ENCODE peak calls at places on chromosome 10, in eight cellular contexts. T, M, G, C, H, J, R and B are unnamed samples.

GRCh38 chr10:49610015-49610734 is at the start of gene SLC18A3:
- DNase-seq in T (no peak), R (peak), G (no peak), J (no peak), H (no peak), C (no peak), M (no peak), B (no peak)

GRCh38 chr10:34181545-34182300 is 633.4 kb downstream of the PARD3 start:
- DNase-seq in H (no peak), J (no peak), M (no peak), R (peak), T (peak), C (no peak), G (peak), B (no peak)

GRCh38 chr10:69073731-69074130 is 14.2 kb upstream of the SRGN start:
- DNase-seq in J (no peak), G (no peak), R (no peak), C (no peak), H (no peak), M (peak), T (no peak), B (no peak)

GRCh38 chr10:119283818-119284217 is 76.4 kb downstream of the GRK5 start:
- DNase-seq in G (no peak), M (no peak), T (no peak), H (no peak), R (no peak), J (no peak), C (no peak), B (no peak)

GRCh38 chr10:106467506-106467905 is 697.0 kb downstream of the SORCS1 start:
- DNase-seq in H (no peak), C (no peak), T (peak), G (no peak), J (no peak), M (no peak), R (peak), B (no peak)

GRCh38 chr10:62053860-62054259 is 152.4 kb downstream of the ARID5B start:
- DNase-seq in M (no peak), C (no peak), J (no peak), H (no peak), T (no peak), G (no peak), R (peak), B (no peak)

GRCh38 chr10:29356931-29357330 is 68.1 kb downstream of the LYZL1 start:
- DNase-seq in J (no peak), T (peak), H (no peak), M (no peak), G (peak), C (no peak), R (no peak), B (no peak)

GRCh38 chr10:86207226-86207625 is 159.4 kb downstream of the GRID1 start:
- DNase-seq in H (no peak), M (no peak), G (no peak), C (no peak), R (no peak), J (no peak), T (no peak), B (no peak)

GRCh38 chr10:104925232-104925851 is 284.3 kb downstream of the SORCS3 start:
- DNase-seq in C (no peak), G (peak), T (peak), R (peak), J (no peak), M (peak), H (no peak), B (peak)

GRCh38 chr10:112958275-112958995 is 8.4 kb downstream of the TCF7L2 start:
- DNase-seq in M (no peak), G (peak), J (no peak), T (peak), H (no peak), C (no peak), R (peak), B (peak)

GRCh38 chr10:102744374-102745051 is 765 bp downstream of the WBP1L start:
- DNase-seq in M (no peak), T (peak), J (no peak), C (no peak), R (peak), H (no peak), G (peak), B (no peak)

GRCh38 chr10:110363572-110364411 is 59.1 kb upstream of the SMNDC1 start:
- DNase-seq in T (no peak), M (no peak), H (peak), J (no peak), G (no peak), R (peak), C (no peak), B (no peak)

GRCh38 chr10:46547881-46548780 is 8.3 kb downstream of the GPRIN2 start:
- DNase-seq in T (no peak), G (peak), M (no peak), C (no peak), R (no peak), H (no peak), J (no peak), B (no peak)

GRCh38 chr10:118470470-118470869 is 125.0 kb downstream of the PRLHR start:
- DNase-seq in R (no peak), C (no peak), M (no peak), H (no peak), G (no peak), T (no peak), J (no peak), B (no peak)

GRCh38 chr10:78342787-78343186 is 309.1 kb downstream of the RPS24 start:
- DNase-seq in H (peak), M (no peak), J (no peak), C (no peak), G (no peak), R (no peak), T (no peak), B (no peak)

GRCh38 chr10:130362308-130362761 is 226.1 kb downstream of the GLRX3 start:
- DNase-seq in J (no peak), R (no peak), T (no peak), G (no peak), C (no peak), M (no peak), H (no peak), B (no peak)

GRCh38 chr10:116688241-116688711 is 54.1 kb downstream of the HSPA12A start:
- DNase-seq in R (no peak), J (no peak), M (peak), T (peak), C (no peak), G (peak), H (no peak), B (no peak)

GRCh38 chr10:66784796-66785195 is 141.0 kb upstream of the LRRTM3 start:
- DNase-seq in J (no peak), G (no peak), M (no peak), R (no peak), T (peak), H (no peak), C (no peak), B (no peak)

GRCh38 chr10:31036209-31036608 is 4.5 kb upstream of the ZNF438 start:
- DNase-seq in J (no peak), M (no peak), H (no peak), G (no peak), T (peak), R (peak), C (no peak), B (no peak)

GRCh38 chr10:78063236-78063635 is 29.6 kb downstream of the RPS24 start:
- DNase-seq in J (no peak), C (no peak), T (no peak), R (no peak), M (no peak), H (no peak), G (no peak), B (no peak)

GRCh38 chr10:100826983-100827818 is 81.8 kb downstream of the PAX2 start:
- DNase-seq in T (no peak), R (peak), M (no peak), G (peak), H (peak), J (no peak), C (no peak), B (peak)

GRCh38 chr10:114413398-114413797 is 9.1 kb upstream of the AFAP1L2 start:
- DNase-seq in J (no peak), R (no peak), G (no peak), T (no peak), M (no peak), H (no peak), C (no peak), B (peak)

GRCh38 chr10:42476101-42476500 is 162.3 kb downstream of the ZNF33B start:
- DNase-seq in T (no peak), G (peak), R (no peak), C (no peak), H (no peak), J (no peak), M (no peak), B (peak)

GRCh38 chr10:27794157-27794556 is 48.5 kb upstream of the MKX start:
- DNase-seq in M (peak), T (peak), J (no peak), G (no peak), R (peak), H (no peak), C (no peak), B (no peak)

GRCh38 chr10:13352519-13352918 is 4.4 kb upstream of the SEPHS1 start:
- DNase-seq in J (no peak), M (no peak), G (no peak), T (no peak), R (no peak), C (no peak), H (no peak), B (no peak)

GRCh38 chr10:75407716-75408511 is 6.3 kb upstream of the ZNF503 start:
- DNase-seq in T (peak), C (no peak), J (no peak), H (peak), R (no peak), M (peak), G (peak), B (no peak)

GRCh38 chr10:3763035-3763456 is 22.0 kb downstream of the KLF6 start:
- DNase-seq in M (no peak), C (no peak), G (no peak), H (peak), J (no peak), T (peak), R (no peak), B (peak)

GRCh38 chr10:59229451-59229850 is 53.0 kb downstream of the PHYHIPL start:
- DNase-seq in M (no peak), C (no peak), G (no peak), H (no peak), T (no peak), R (no peak), J (no peak), B (no peak)

GRCh38 chr10:49187950-49188761 is at the start of gene TMEM273:
- DNase-seq in G (no peak), J (no peak), H (peak), M (peak), T (peak), C (no peak), R (peak), B (no peak)

GRCh38 chr10:103820101-103821062 is 35.0 kb downstream of the SH3PXD2A start:
- DNase-seq in T (no peak), G (peak), J (no peak), M (no peak), H (no peak), C (no peak), R (peak), B (no peak)

GRCh38 chr10:132862485-132863420 is 76.8 kb upstream of the NKX6-2 start:
- DNase-seq in M (no peak), H (peak), C (no peak), T (no peak), J (no peak), G (no peak), R (no peak), B (no peak)

GRCh38 chr10:99784025-99784730 is 1.7 kb downstream of the ABCC2 start:
- DNase-seq in R (no peak), G (peak), H (no peak), C (no peak), M (no peak), T (peak), J (no peak), B (no peak)

GRCh38 chr10:78687616-78688015 is 381.1 kb upstream of the ZMIZ1 start:
- DNase-seq in M (no peak), R (no peak), H (no peak), J (no peak), G (peak), C (no peak), T (no peak), B (no peak)

GRCh38 chr10:76306859-76307258 is 875.4 kb downstream of the LRMDA start:
- DNase-seq in R (no peak), J (no peak), C (no peak), H (no peak), M (peak), G (peak), T (peak), B (no peak)

GRCh38 chr10:71505366-71505760 is 108.6 kb downstream of the CDH23 start:
- DNase-seq in R (no peak), M (no peak), G (no peak), T (no peak), J (no peak), C (no peak), H (no peak), B (no peak)